ENCODE peak calls at places on chromosomes 16 and 17, in seven cellular contexts. U is CD8-positive, alpha-beta T cell; E is BJ; H is suprapubic skin; W is IMR-90; G is DND-41; F is fibroblast of lung. L is an unnamed sample.

GRCh38 chr17:60372790-60373483 is 19.0 kb downstream of the USP32 start:
- DNase-seq in E (peak; percentile 32), W (peak; percentile 87), H (no peak), G (no peak), U (no peak), F (peak; percentile 86), L (no peak)

GRCh38 chr17:54945246-54945645 is 23.2 kb downstream of the COX11 start:
- DNase-seq in H (no peak), E (no peak), G (no peak), F (no peak), W (no peak), U (no peak), L (no peak)

GRCh38 chr16:85029413-85029794 is 1.8 kb downstream of the KIAA0513 start:
- DNase-seq in G (peak; percentile 22), H (no peak), E (peak; percentile 52), U (peak; percentile 47), F (peak; percentile 56), W (peak; percentile 65), L (peak; percentile 52)

GRCh38 chr16:30896890-30897730 is 696 bp downstream of the CTF1 start:
- DNase-seq in W (peak; percentile 87), E (peak; percentile 45), F (peak; percentile 89), U (peak; percentile 71), G (no peak), H (peak; percentile 96), L (peak; percentile 95)

GRCh38 chr17:83053021-83053778 is 26.2 kb upstream of the METRNL start:
- DNase-seq in H (no peak), E (no peak), W (peak; percentile 30), G (no peak), F (peak; percentile 48), U (no peak), L (peak; percentile 44)

GRCh38 chr17:14559720-14560119 is 258.8 kb downstream of the HS3ST3B1 start:
- DNase-seq in H (no peak), W (no peak), U (no peak), G (peak; percentile 13), E (no peak), F (no peak), L (no peak)

GRCh38 chr17:80362428-80363119 is 52.4 kb upstream of the ENDOV start:
- DNase-seq in H (no peak), E (peak; percentile 11), F (peak; percentile 49), G (no peak), U (no peak), W (peak; percentile 83), L (no peak)

GRCh38 chr16:59224426-59224825 is 490.3 kb upstream of the GOT2 start:
- DNase-seq in E (no peak), H (no peak), G (no peak), U (no peak), W (no peak), F (peak; percentile 21), L (no peak)

GRCh38 chr16:30786936-30787612 is at the start of gene ZNF629:
- DNase-seq in E (no peak), U (no peak), H (no peak), F (peak; percentile 67), G (peak; percentile 39), W (peak; percentile 57), L (peak; percentile 97)

GRCh38 chr16:29804020-29804419 is 2.3 kb upstream of the MAZ start:
- DNase-seq in H (no peak), G (no peak), W (no peak), U (no peak), E (no peak), F (no peak), L (peak; percentile 48)

GRCh38 chr17:34156401-34156740 is 98.7 kb upstream of the CCL2 start:
- DNase-seq in F (no peak), H (no peak), U (no peak), G (no peak), E (no peak), W (no peak), L (peak; percentile 49)

GRCh38 chr17:34443832-34444469 is 80.9 kb upstream of the CCL1 start:
- DNase-seq in H (no peak), W (no peak), F (no peak), U (no peak), E (no peak), G (no peak), L (peak; percentile 82)

GRCh38 chr17:35878361-35878760 is 1.8 kb downstream of the CCL5 start:
- DNase-seq in W (no peak), E (no peak), U (no peak), H (no peak), F (no peak), G (no peak), L (no peak)

DNA sequence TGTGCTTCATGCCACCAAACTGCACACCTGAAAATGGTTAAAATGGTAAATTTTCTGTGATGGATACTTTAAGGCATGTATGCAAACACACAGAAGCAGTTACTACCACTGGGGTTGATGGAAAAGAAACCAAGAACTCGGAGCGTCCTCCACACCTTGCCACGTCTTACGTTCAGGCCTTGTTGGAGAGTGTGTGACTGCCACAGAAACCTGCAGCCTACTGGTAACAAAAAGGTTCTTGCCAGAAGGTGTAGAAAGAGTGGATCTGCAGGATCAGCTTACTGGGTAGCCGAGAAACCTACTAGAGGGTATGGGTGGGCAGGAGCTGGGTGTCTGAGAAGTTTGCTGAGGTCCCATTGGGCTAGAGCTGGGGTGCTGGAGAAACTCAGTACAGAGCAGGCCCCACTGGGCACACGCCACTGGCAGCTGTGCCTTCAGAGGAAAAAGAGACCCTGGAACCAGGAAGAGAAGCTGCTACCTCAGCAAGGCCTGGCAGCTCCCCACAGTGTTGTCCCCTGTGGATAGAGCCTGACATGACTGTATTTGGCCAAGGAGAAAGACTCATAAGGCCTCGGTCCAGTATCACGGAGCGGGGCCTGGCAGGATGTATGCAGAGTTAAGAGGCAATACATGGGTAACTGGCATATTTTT is 204.6 kb downstream of the SEC14L1 start:
- DNase-seq in G (no peak), F (no peak), H (peak; percentile 70), U (no peak), E (no peak), W (no peak), L (peak; percentile 23)
- H3K4me3 ChIP-seq in G (no peak overlapping the region), F (no peak overlapping the region), H (no peak overlapping the region), U (no peak overlapping the region), E (no peak overlapping the region), W (no peak overlapping the region), L (no peak overlapping the region)

GRCh38 chr17:44191941-44192496 is 5.2 kb downstream of the TMUB2 start:
- DNase-seq in H (no peak), W (no peak), G (no peak), U (no peak), E (no peak), F (no peak), L (peak; percentile 83)
- H3K36me3 ChIP-seq in H (peaks cover 66% of the 10 kb centered on the region), W (peaks cover 64% of the 10 kb centered on the region), G (peaks cover 70% of the 10 kb centered on the region), U (peaks cover 57% of the 10 kb centered on the region), E (peaks cover 37% of the 10 kb centered on the region), F (peaks cover 35% of the 10 kb centered on the region), L (peaks cover 28% of the 10 kb centered on the region)

GRCh38 chr16:87621550-87621829 is 19.2 kb downstream of the JPH3 start:
- DNase-seq in W (no peak), G (no peak), H (no peak), F (no peak), U (no peak), E (no peak), L (no peak)

GRCh38 chr16:87620201-87620495 is 17.8 kb downstream of the JPH3 start:
- DNase-seq in W (no peak), F (no peak), E (no peak), H (no peak), U (no peak), G (no peak), L (peak; percentile 90)

GRCh38 chr16:87625241-87625797 is 23.0 kb downstream of the JPH3 start:
- DNase-seq in E (no peak), W (no peak), F (no peak), H (no peak), G (no peak), U (no peak), L (peak; percentile 56)

GRCh38 chr16:87621976-87622713 is 19.8 kb downstream of the JPH3 start:
- DNase-seq in G (no peak), E (no peak), W (no peak), F (no peak), H (no peak), U (no peak), L (peak; percentile 62)

DNA sequence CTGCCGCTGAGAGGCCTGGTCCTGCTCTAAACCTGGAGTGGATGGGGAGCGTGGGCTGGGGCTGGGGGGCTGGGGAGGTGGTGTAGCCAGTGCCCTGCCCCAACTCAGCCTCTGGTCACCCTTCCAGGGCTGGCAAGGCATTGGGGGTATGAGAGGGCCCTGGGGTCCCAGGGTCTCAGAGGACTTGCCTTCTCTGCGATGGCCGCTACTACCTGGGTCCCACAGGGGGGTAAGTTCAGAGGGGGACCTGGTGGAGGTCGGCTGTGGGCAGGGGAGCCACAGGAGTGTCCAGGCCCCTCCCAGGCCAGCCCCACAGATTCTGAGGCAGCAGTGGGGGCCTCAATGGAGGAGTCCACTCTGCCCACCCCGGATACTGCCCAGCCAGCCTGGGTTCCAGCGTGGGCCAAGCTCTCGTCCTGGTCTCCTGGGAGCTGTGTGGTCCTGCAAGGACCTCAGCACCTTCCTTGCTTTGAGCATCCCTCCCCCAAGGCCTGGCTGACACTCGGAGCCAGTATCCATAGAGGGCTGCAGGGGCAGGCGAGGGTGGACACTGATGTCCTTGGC is 20.5 kb downstream of the JPH3 start:
- DNase-seq in E (no peak), U (no peak), W (no peak), G (no peak), F (no peak), H (no peak), L (peak; percentile 52)
- H3K27me3 ChIP-seq in E (peaks cover 5% of the 10 kb centered on the region), U (no peaks in the 10 kb centered on the region), W (peaks cover 69% of the 10 kb centered on the region), G (no peaks in the 10 kb centered on the region), F (no peaks in the 10 kb centered on the region), H (peaks cover 65% of the 10 kb centered on the region), L (no peaks in the 10 kb centered on the region)

DNA sequence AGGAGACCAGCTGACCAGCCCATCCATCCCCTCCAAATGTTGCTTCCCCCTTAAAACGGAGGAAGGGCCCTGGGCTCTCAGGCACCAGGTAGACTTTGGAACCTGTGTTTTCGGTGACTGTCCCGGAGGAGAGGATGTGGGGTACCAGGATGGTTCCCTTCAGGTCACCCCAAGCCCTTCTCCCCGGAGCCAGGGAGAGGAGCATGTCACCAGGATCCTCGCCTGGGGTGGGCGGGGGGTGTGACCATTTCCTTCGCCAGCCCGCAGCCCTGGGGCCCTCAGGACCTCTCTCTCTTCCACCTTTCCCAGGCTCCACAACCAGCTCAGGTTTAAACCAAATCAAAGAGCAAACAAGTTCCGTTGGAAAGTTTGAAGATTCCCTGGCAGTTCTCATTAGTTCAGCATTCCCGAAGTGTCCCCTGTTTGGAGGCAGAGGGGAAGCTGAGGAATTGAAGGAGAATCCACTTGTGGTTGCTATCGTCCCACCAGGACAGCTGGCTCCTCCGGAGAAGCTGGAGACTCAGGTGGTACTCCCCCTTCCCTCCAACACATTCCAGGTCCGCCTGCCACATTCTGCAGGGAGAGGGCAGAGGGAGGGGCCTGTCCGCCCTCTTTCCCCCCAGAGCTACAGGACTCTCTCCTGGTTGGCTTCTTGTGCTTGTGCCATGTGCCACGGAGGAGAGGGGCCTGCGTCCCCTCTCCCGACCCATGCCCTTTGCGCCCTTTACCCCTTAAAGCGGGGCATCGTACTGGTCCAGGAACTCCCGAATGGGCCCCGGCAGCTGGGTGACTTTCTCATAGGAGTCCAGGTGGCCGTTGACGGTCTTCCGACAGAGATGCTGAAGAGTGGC is 2.0 kb downstream of the SOCS3 start:
- DNase-seq in F (no peak), G (no peak), W (no peak), E (no peak), H (no peak), U (no peak), L (peak; percentile 74)
- H3K4me3 ChIP-seq in F (peak overlapping the region; percentile 54), G (no peak overlapping the region), W (peak overlapping the region; percentile 94), E (peak overlapping the region; percentile 62), H (peak overlapping the region; percentile 91), U (peak overlapping the region; percentile 95), L (peak overlapping the region; percentile 83)

GRCh38 chr17:31572341-31572740 is 180.9 kb downstream of the RAB11FIP4 start:
- DNase-seq in U (no peak), W (no peak), H (no peak), E (no peak), F (no peak), G (no peak), L (peak; percentile 34)
- H3K36me3 ChIP-seq in U (no peaks in the 10 kb centered on the region), W (peaks cover 2% of the 10 kb centered on the region), H (peaks cover 1% of the 10 kb centered on the region), E (peaks cover 17% of the 10 kb centered on the region), F (peaks cover 23% of the 10 kb centered on the region), G (no peaks in the 10 kb centered on the region), L (no peaks in the 10 kb centered on the region)

GRCh38 chr17:1340371-1340770 is 59.7 kb downstream of the YWHAE start:
- DNase-seq in U (no peak), E (no peak), F (no peak), H (no peak), W (no peak), G (no peak), L (no peak)
- H3K27me3 ChIP-seq in U (no peaks in the 10 kb centered on the region), E (no peaks in the 10 kb centered on the region), F (no peaks in the 10 kb centered on the region), H (no peaks in the 10 kb centered on the region), W (no peaks in the 10 kb centered on the region), G (no peaks in the 10 kb centered on the region), L (no peaks in the 10 kb centered on the region)

L was measured in H7.